ENCODE peak calls at places on chromosome X, in ten cellular contexts. I, D, J, V, X, B, P, L, N and W are unnamed samples.
A peak's percentile ranks its signal among the peaks of the same experiment; 100 is the strongest.

GRCh38 chrX:72479324-72480274 is 93.0 kb downstream of the HDAC8 start:
- DNase-seq in N (no peak), P (no peak), B (no peak), J (no peak), I (no peak), X (no peak), L (no peak), D (no peak), V (no peak), W (no peak)

GRCh38 chrX:152926279-152926678 is 28.4 kb downstream of the ZNF185 start:
- DNase-seq in X (peak; percentile 69), V (no peak), I (no peak), J (peak; percentile 62), N (peak; percentile 78), P (no peak), B (no peak), L (peak; percentile 67), D (no peak), W (peak; percentile 58)

GRCh38 chrX:78064152-78064551 is 39.9 kb upstream of the PGK1 start:
- DNase-seq in P (no peak), L (no peak), B (no peak), V (no peak), I (no peak), J (no peak), D (no peak), N (no peak), X (no peak), W (no peak)

GRCh38 chrX:129318375-129318774 is 204.9 kb downstream of the SMARCA1 start:
- DNase-seq in X (peak; percentile 13), N (no peak), L (peak; percentile 7), D (no peak), B (no peak), J (peak; percentile 34), V (no peak), I (no peak), P (no peak), W (peak; percentile 44)

GRCh38 chrX:46796574-46797191 is 37.8 kb upstream of the SLC9A7 start:
- DNase-seq in P (peak; percentile 50), N (peak; percentile 68), I (peak; percentile 78), L (peak; percentile 51), D (peak; percentile 62), J (peak; percentile 76), B (peak; percentile 74), V (peak; percentile 79), X (peak; percentile 38), W (peak; percentile 78)

GRCh38 chrX:101287402-101287801 is 3.7 kb downstream of the TAF7L start:
- DNase-seq in V (no peak), X (peak; percentile 43), P (no peak), J (peak; percentile 66), B (no peak), N (no peak), L (peak; percentile 14), D (no peak), I (no peak), W (peak; percentile 69)

GRCh38 chrX:19709117-19709811 is 178.1 kb downstream of the SH3KBP1 start:
- DNase-seq in P (no peak), B (no peak), J (no peak), D (no peak), X (no peak), N (no peak), I (no peak), L (no peak), V (no peak), W (no peak)

GRCh38 chrX:119990995-119991787 is 47.6 kb upstream of the NKAP start:
- DNase-seq in X (no peak), B (peak; percentile 47), N (no peak), L (no peak), I (no peak), P (no peak), J (no peak), D (no peak), V (no peak), W (no peak)

GRCh38 chrX:47817421-47817820 is 19.3 kb upstream of the ZNF81 start:
- DNase-seq in V (no peak), I (no peak), J (no peak), B (no peak), P (no peak), N (no peak), X (no peak), L (no peak), D (no peak), W (no peak)

GRCh38 chrX:2698604-2699003 is 7.5 kb downstream of the CD99 start:
- DNase-seq in P (no peak), I (no peak), J (no peak), N (no peak), X (peak; percentile 65), D (no peak), V (no peak), B (no peak), L (no peak), W (no peak)

GRCh38 chrX:101450052-101450451 is 35.2 kb upstream of the ARMCX4 start:
- DNase-seq in J (no peak), I (no peak), L (no peak), B (no peak), P (no peak), N (no peak), V (no peak), D (no peak), X (no peak), W (no peak)

GRCh38 chrX:95754411-95754810 is 930.2 kb upstream of the DIAPH2 start:
- DNase-seq in I (no peak), L (no peak), P (no peak), N (no peak), X (no peak), D (no peak), B (no peak), J (no peak), V (no peak), W (peak; percentile 13)

GRCh38 chrX:47854474-47854873 is 17.8 kb downstream of the ZNF81 start:
- DNase-seq in V (no peak), L (no peak), P (peak; percentile 6), N (no peak), B (peak; percentile 29), I (peak; percentile 41), X (no peak), D (no peak), J (peak; percentile 49), W (peak; percentile 54)

GRCh38 chrX:149541521-149542047 is 772 bp downstream of the EOLA1 start:
- DNase-seq in I (no peak), X (no peak), B (no peak), N (no peak), P (no peak), D (no peak), V (no peak), L (no peak), J (no peak), W (no peak)

GRCh38 chrX:24024819-24025740 is 1.9 kb downstream of the KLHL15 start:
- DNase-seq in J (peak; percentile 92), N (peak; percentile 74), B (peak; percentile 90), I (peak; percentile 88), V (peak; percentile 90), X (peak; percentile 41), D (peak; percentile 81), L (peak; percentile 87), P (peak; percentile 90), W (peak; percentile 89)
- TF ChIP-seq CTCF in J (no peak), N (no peak), B (peak; percentile 14), I (peak; percentile 12), V (no peak), X (peak; percentile 5), D (no peak), L (no peak), P (peak; percentile 27), W (no peak)

DNA sequence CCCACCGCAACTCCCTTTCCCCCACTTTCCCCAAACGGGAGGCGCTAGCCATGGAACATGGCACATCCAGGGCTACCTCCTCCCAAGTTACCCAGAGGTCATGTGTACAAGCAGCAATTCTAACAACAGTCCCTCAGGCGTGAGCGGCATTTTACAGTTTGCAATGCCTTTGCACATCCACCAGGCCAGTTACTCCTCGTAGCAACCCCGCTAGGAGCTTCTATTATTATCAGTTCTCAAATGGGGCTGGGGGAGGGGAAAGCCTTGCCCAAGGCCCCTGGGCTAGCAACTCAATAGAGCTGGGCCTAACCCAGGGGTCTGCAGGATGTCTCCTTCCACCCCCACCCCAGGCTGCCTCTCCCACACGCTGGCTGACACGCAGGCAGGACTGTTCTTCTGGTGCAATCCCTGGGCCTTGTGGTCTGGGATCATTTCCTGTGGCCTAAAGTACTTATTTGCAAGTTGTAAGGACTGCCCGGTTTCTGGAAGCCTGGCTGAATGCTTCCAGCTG is 27.8 kb downstream of the PJA1 start:
- DNase-seq in D (no peak), X (no peak), L (peak; percentile 78), J (peak; percentile 83), B (no peak), V (no peak), P (no peak), I (no peak), N (no peak), W (peak; percentile 57)
- H3K4me3 ChIP-seq in D (no peak overlapping the region), X (no peak overlapping the region), L (no peak overlapping the region), J (no peak overlapping the region), B (peak overlapping the region; percentile 28), V (peak overlapping the region; percentile 30), P (peak overlapping the region; percentile 37), I (no peak overlapping the region), N (peak overlapping the region; percentile 38), W (no peak overlapping the region)

GRCh38 chrX:118565853-118566252 is 70.2 kb downstream of the DOCK11 start:
- DNase-seq in X (no peak), I (no peak), P (no peak), N (no peak), B (no peak), J (no peak), V (no peak), L (no peak), D (no peak), W (no peak)
- TF ChIP-seq CTCF in X (no peak), I (no peak), P (no peak), N (no peak), B (no peak), J (no peak), V (no peak), L (no peak), D (no peak), W (no peak)

GRCh38 chrX:124231454-124231853 is 101.0 kb upstream of the TEX13D start:
- DNase-seq in D (no peak), B (no peak), L (no peak), X (no peak), V (no peak), N (no peak), P (no peak), J (no peak), I (no peak), W (no peak)
- H3K4me3 ChIP-seq in D (no peak overlapping the region), B (no peak overlapping the region), L (no peak overlapping the region), X (no peak overlapping the region), V (no peak overlapping the region), N (no peak overlapping the region), P (no peak overlapping the region), J (no peak overlapping the region), I (no peak overlapping the region), W (no peak overlapping the region)